ENCODE peak calls at places on chromosomes 16 and 17, in four cellular contexts. One of them, this sample, is unnamed.

GRCh38 chr16:81866820-81867440 is 87.8 kb downstream of the PLCG2 start:
- DNase-seq in H1: no peak
- DNase-seq in GM12878: no peak
- DNase-seq in K562: no peak
- DNase-seq in this sample: no peak

GRCh38 chr17:72599891-72600290 is 479.1 kb downstream of the SOX9 start:
- DNase-seq in GM12878: no peak
- DNase-seq in H1: no peak
- DNase-seq in K562: no peak
- DNase-seq in this sample: no peak

GRCh38 chr17:47719411-47720152 is 13.5 kb upstream of the TBX21 start:
- DNase-seq in H1: no peak
- DNase-seq in K562: no peak
- DNase-seq in GM12878: no peak
- DNase-seq in this sample: no peak

GRCh38 chr17:58337600-58338453 is 9.2 kb upstream of the TSPOAP1 start:
- DNase-seq in GM12878: peak
- DNase-seq in K562: peak
- DNase-seq in H1: peak
- DNase-seq in this sample: no peak

GRCh38 chr16:86307518-86307903 is 202.8 kb upstream of the FOXF1 start:
- DNase-seq in GM12878: no peak
- DNase-seq in K562: no peak
- DNase-seq in H1: no peak
- DNase-seq in this sample: peak

GRCh38 chr16:11736903-11737302 is 5.8 kb downstream of the TXNDC11 start:
- DNase-seq in GM12878: no peak
- DNase-seq in K562: no peak
- DNase-seq in H1: no peak
- DNase-seq in this sample: no peak

GRCh38 chr17:33218657-33219298 is 74.3 kb downstream of the ASIC2 start:
- DNase-seq in GM12878: no peak
- DNase-seq in H1: no peak
- DNase-seq in K562: no peak
- DNase-seq in this sample: no peak

GRCh38 chr16:52546291-52546941 is 527 bp downstream of the TOX3 start:
- DNase-seq in K562: no peak
- DNase-seq in GM12878: no peak
- DNase-seq in H1: peak
- DNase-seq in this sample: no peak

GRCh38 chr16:1258218-1258587 is 2.3 kb downstream of the TPSD1 start:
- DNase-seq in H1: no peak
- DNase-seq in K562: no peak
- DNase-seq in GM12878: no peak
- DNase-seq in this sample: no peak

GRCh38 chr16:65964752-65965151 is 401.7 kb upstream of the CDH5 start:
- DNase-seq in K562: no peak
- DNase-seq in GM12878: no peak
- DNase-seq in H1: no peak
- DNase-seq in this sample: no peak

GRCh38 chr17:13544755-13545154 is 57.0 kb downstream of the HS3ST3A1 start:
- DNase-seq in H1: no peak
- DNase-seq in K562: no peak
- DNase-seq in GM12878: no peak
- DNase-seq in this sample: no peak

GRCh38 chr17:5133311-5133710 is 17.5 kb downstream of the USP6 start:
- DNase-seq in GM12878: no peak
- DNase-seq in K562: no peak
- DNase-seq in H1: no peak
- DNase-seq in this sample: no peak

GRCh38 chr16:89584768-89585549 is 9.4 kb downstream of the CPNE7 start:
- DNase-seq in H1: no peak
- DNase-seq in GM12878: no peak
- DNase-seq in K562: no peak
- DNase-seq in this sample: no peak

GRCh38 chr17:65931246-65932149 is 260.4 kb downstream of the CEP112 start:
- DNase-seq in H1: no peak
- DNase-seq in K562: no peak
- DNase-seq in GM12878: no peak
- DNase-seq in this sample: no peak

GRCh38 chr16:56347670-56348069 is 77.7 kb downstream of the AMFR start:
- DNase-seq in K562: no peak
- DNase-seq in H1: no peak
- DNase-seq in GM12878: no peak
- DNase-seq in this sample: no peak

GRCh38 chr16:886084-886543 is 84.7 kb downstream of the LMF1 start:
- DNase-seq in GM12878: no peak
- DNase-seq in K562: no peak
- DNase-seq in H1: peak
- DNase-seq in this sample: no peak

GRCh38 chr16:52861614-52862022 is 191.1 kb downstream of the CHD9NB start:
- DNase-seq in K562: no peak
- DNase-seq in H1: peak
- DNase-seq in GM12878: no peak
- DNase-seq in this sample: peak

GRCh38 chr16:73196670-73197069 is 148.7 kb upstream of the ZFHX3 start:
- DNase-seq in K562: peak
- DNase-seq in GM12878: peak
- DNase-seq in H1: peak
- DNase-seq in this sample: peak

GRCh38 chr17:83203073-83203471 is 123.7 kb downstream of the METRNL start:
- DNase-seq in H1: no peak
- DNase-seq in K562: no peak
- DNase-seq in GM12878: no peak
- DNase-seq in this sample: no peak

GRCh38 chr17:76561799-76562268 is 22.0 kb downstream of the PRCD start:
- DNase-seq in H1: no peak
- DNase-seq in GM12878: no peak
- DNase-seq in K562: no peak
- DNase-seq in this sample: no peak

GRCh38 chr16:88128556-88128955 is 177.3 kb downstream of the BANP start:
- DNase-seq in GM12878: no peak
- DNase-seq in H1: no peak
- DNase-seq in K562: no peak
- DNase-seq in this sample: no peak

GRCh38 chr17:21375757-21376584 is at the start of gene KCNJ12:
- DNase-seq in K562: no peak
- DNase-seq in GM12878: no peak
- DNase-seq in H1: no peak
- DNase-seq in this sample: no peak

GRCh38 chr16:58366247-58367031 is 25.8 kb upstream of the GINS3 start:
- DNase-seq in GM12878: no peak
- DNase-seq in K562: no peak
- DNase-seq in H1: no peak
- DNase-seq in this sample: no peak

GRCh38 chr17:2397247-2398171 is 3.4 kb downstream of the MNT start:
- DNase-seq in K562: no peak
- DNase-seq in GM12878: no peak
- DNase-seq in H1: no peak
- DNase-seq in this sample: no peak

GRCh38 chr16:29664133-29664912 is 1.3 kb downstream of the SPN start:
- DNase-seq in H1: no peak
- DNase-seq in GM12878: no peak
- DNase-seq in K562: peak
- DNase-seq in this sample: no peak

GRCh38 chr17:17468217-17469010 is 8.4 kb upstream of the MED9 start:
- DNase-seq in GM12878: no peak
- DNase-seq in H1: no peak
- DNase-seq in K562: no peak
- DNase-seq in this sample: no peak

GRCh38 chr17:76955191-76955590 is 87.0 kb downstream of the MGAT5B start:
- DNase-seq in H1: no peak
- DNase-seq in GM12878: no peak
- DNase-seq in K562: no peak
- DNase-seq in this sample: no peak

GRCh38 chr16:12802661-12803060 is 1.0 kb downstream of the CPPED1 start:
- DNase-seq in GM12878: no peak
- DNase-seq in H1: no peak
- DNase-seq in K562: no peak
- DNase-seq in this sample: no peak

GRCh38 chr16:80599466-80599865 is 58.7 kb downstream of the DYNLRB2 start:
- DNase-seq in H1: no peak
- DNase-seq in GM12878: no peak
- DNase-seq in K562: no peak
- DNase-seq in this sample: no peak

GRCh38 chr17:69593716-69594115 is 179.2 kb downstream of the MAP2K6 start:
- DNase-seq in K562: no peak
- DNase-seq in H1: no peak
- DNase-seq in GM12878: no peak
- DNase-seq in this sample: no peak

GRCh38 chr17:4394208-4395110 is 28.0 kb upstream of the UBE2G1 start:
- DNase-seq in GM12878: no peak
- DNase-seq in H1: no peak
- DNase-seq in K562: no peak
- DNase-seq in this sample: no peak

DNA sequence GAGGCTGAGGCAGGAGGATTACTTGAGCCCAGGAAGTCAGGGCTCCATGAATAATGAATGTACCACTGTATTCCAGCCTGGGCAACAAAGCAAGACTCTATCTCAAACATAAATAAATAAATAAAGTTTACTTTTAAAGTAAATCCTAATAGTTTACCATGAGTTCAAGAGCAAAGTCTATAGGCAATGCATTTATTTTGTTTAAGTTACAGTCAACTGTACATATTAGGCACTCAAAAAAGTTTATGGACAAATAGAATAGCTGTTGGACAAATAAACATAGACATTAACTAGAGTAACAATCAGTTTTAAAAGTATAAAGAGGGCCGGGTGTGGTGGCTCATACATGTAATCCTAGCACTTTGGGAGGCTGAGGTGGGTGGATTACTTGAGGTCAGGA is 3.7 kb upstream of the AARSD1 start:
- DNase-seq in H1: no peak
- DNase-seq in K562: no peak
- DNase-seq in GM12878: no peak
- DNase-seq in this sample: no peak
- TF ChIP-seq EGR1 in H1: no peak
- TF ChIP-seq EGR1 in K562: no peak
- TF ChIP-seq EGR1 in GM12878: no peak
- TF ChIP-seq EGR1 in this sample: no peak

GRCh38 chr16:27445502-27446175 is 43.7 kb downstream of the IL21R start:
- DNase-seq in GM12878: no peak
- DNase-seq in K562: no peak
- DNase-seq in H1: no peak
- DNase-seq in this sample: no peak
- TF ChIP-seq JUND in GM12878: no peak
- TF ChIP-seq JUND in K562: no peak
- TF ChIP-seq JUND in H1: no peak
- TF ChIP-seq JUND in this sample: no peak

GRCh38 chr16:60815033-60815432 is 1221.2 kb downstream of the CDH8 start:
- DNase-seq in K562: no peak
- DNase-seq in H1: no peak
- DNase-seq in GM12878: no peak
- DNase-seq in this sample: no peak

GRCh38 chr16:60815865-60816264 is 1220.4 kb downstream of the CDH8 start:
- DNase-seq in H1: no peak
- DNase-seq in K562: no peak
- DNase-seq in GM12878: no peak
- DNase-seq in this sample: no peak

GRCh38 chr16:60811657-60812056 is 1224.6 kb downstream of the CDH8 start:
- DNase-seq in K562: no peak
- DNase-seq in H1: no peak
- DNase-seq in GM12878: no peak
- DNase-seq in this sample: no peak

DNA sequence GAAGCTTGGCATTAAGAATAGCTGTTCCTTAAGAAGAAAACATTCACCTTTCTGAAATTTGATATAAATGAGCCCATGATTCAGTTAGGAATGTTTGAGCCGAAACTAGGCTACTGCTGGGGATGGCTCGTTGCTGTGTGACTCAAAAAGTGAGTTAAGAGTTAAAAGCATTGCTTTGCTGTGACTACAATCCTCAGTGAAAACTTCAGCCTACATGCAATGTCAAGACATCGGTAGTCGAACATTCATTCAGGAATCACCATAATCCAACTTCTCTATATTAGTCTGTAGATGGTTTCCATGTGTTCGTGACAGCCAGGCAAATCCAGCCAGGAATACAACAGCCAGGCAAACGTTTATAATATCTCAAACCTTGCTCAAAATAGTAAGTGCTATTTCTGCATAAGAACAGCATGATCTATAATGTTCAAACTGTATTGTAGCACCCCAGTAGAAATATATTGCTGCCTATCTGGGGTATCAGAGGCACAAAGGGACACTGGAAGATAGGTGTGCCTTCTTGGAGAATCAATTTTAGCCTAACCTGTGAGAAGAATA is 1225.1 kb downstream of the CDH8 start:
- DNase-seq in H1: no peak
- DNase-seq in K562: no peak
- DNase-seq in GM12878: no peak
- DNase-seq in this sample: no peak
- TF ChIP-seq EGR1 in H1: no peak
- TF ChIP-seq EGR1 in K562: no peak
- TF ChIP-seq EGR1 in GM12878: no peak
- TF ChIP-seq EGR1 in this sample: no peak

DNA sequence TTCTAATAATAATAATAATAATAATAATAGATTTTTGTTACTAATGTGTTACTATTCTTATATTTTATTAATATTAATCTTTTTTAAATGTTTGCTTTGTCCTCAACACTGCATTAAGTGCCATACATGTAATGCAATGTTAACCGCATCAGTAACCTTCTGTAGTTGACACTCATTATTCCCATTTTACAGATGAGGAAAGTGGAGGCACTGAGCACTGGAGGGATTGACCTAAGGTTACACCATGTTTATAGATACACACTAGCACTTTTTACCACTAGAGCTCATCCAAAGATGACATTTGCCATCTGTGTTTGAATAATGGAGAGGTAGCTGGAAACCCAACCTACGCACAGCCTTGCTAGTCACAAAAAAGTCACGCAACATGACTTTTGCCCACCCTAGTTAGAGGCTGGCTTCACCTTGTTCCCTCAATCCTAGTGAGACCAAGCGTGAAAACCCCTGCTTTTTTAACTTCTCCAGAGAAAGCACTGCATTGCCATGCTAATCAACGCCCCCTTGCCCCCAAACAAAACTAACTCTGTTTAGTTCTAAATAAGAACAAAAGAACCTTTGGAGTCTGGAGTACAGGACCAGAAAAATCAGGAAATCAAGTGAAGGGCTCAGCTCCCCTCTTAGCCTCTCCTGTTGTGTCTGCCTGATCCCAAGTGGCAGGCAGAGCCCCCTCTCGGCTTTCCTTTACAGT is 2.3 kb downstream of the ARSG start:
- DNase-seq in H1: no peak
- DNase-seq in GM12878: no peak
- DNase-seq in K562: no peak
- DNase-seq in this sample: no peak
- TF ChIP-seq JUND in H1: no peak
- TF ChIP-seq JUND in GM12878: no peak
- TF ChIP-seq JUND in K562: no peak
- TF ChIP-seq JUND in this sample: no peak

GRCh38 chr17:39966771-39967170 is 4.0 kb downstream of the GSDMA start:
- DNase-seq in H1: no peak
- DNase-seq in GM12878: no peak
- DNase-seq in K562: no peak
- DNase-seq in this sample: no peak
- TF ChIP-seq EGR1 in H1: no peak
- TF ChIP-seq EGR1 in GM12878: no peak
- TF ChIP-seq EGR1 in K562: no peak
- TF ChIP-seq EGR1 in this sample: no peak